ENCODE peak calls at places on chromosomes 3 and 15, in five cellular contexts. T is uterus; D is stomach; F is neuronal stem cell; E is CD8-positive, alpha-beta memory T cell. M is an unnamed sample. For H3K4me1, the result is how much of the 10 kb centered on the place peaks cover.

GRCh38 chr15:51077565-51078153 is 17.0 kb downstream of the TNFAIP8L3 start:
- DNase-seq in T (peak), D (peak), F (peak), E (peak), M (peak)

GRCh38 chr15:57595011-57595866 is 3.5 kb downstream of the MYZAP start:
- DNase-seq in T (no peak), D (peak), F (no peak), E (no peak), M (no peak)

GRCh38 chr15:79089890-79090486 is 592 bp downstream of the RASGRF1 start:
- DNase-seq in T (no peak), D (no peak), F (peak), E (no peak), M (peak)

GRCh38 chr3:156360992-156361391 is 193.9 kb downstream of the SSR3 start:
- DNase-seq in T (no peak), D (no peak), F (no peak), E (no peak), M (no peak)

GRCh38 chr15:78672285-78673003 is 31.4 kb upstream of the CHRNB4 start:
- DNase-seq in T (no peak), D (no peak), F (no peak), E (no peak), M (no peak)

GRCh38 chr3:4491873-4492239 is 1.3 kb upstream of the ITPR1 start:
- DNase-seq in T (no peak), D (no peak), F (no peak), E (no peak), M (no peak)

GRCh38 chr3:119969759-119970158 is 124.5 kb downstream of the GSK3B start:
- DNase-seq in T (no peak), D (no peak), F (no peak), E (no peak), M (no peak)

GRCh38 chr15:58344164-58345070 is 87.4 kb upstream of the LIPC start:
- DNase-seq in T (no peak), D (no peak), F (no peak), E (no peak), M (no peak)

GRCh38 chr3:116444819-116445290 is 432 bp downstream of the LSAMP start:
- DNase-seq in T (no peak), D (no peak), F (no peak), E (no peak), M (no peak)

DNA sequence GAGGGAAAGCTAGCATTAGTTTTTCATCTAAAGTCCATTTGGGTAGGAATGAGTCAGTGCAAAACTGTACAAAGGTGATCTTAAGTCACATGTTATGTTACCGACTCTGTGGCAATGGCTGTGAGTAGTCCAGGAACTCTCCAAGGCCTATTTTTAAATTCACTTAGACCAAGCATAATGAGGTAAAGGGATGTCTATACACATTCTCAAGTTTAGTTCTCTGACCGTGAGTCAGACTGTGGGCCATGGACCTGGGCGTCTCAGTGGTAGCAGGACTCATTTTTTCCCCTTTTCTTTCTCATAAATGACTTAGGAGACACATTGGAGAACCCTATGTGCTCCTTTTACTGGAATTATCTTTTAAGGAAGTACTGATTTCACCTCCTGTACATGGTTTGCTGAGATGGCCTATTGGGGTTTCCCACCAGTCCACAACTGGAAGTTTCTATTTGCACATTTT is 488.7 kb upstream of the TPRG1 start:
- DNase-seq in T (no peak), D (no peak), F (no peak), E (no peak), M (peak)
- H3K27ac ChIP-seq in T (no peak), D (peak), F (no peak), E (no peak), M (no peak)

GRCh38 chr15:92071030-92071644 is 217.6 kb downstream of the SLCO3A1 start:
- DNase-seq in T (no peak), D (no peak), F (no peak), E (no peak), M (no peak)
- H3K4me1 ChIP-seq in T (under half), D (under half), F (under half), E (under half), M (under half)

GRCh38 chr3:50321844-50322385 is 630 bp downstream of the HYAL2 start:
- DNase-seq in T (no peak), D (no peak), F (peak), E (no peak), M (no peak)
- H3K4me3 ChIP-seq in T (peak), D (peak), F (peak), E (peak), M (no peak)

DNA sequence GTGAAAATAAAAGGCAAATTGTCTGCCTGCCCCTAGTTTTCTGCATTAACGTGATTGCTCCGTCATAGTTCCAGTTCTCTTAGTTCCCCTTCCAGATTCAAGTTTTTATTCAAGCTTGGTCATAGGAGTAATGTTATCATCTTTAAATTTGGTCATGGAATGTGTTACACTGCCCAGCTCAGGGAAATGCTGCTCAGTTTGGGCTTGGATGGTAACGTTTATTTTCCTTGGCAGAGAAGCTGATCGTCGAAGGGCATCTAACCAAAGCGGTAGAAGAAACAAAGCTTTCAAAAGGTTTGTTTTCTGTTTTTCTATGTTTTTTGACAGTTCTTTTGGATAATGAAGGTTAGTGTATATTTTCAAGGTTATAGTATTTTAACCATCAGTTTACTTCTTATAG is 118.4 kb upstream of the FLNB start:
- DNase-seq in T (no peak), D (no peak), F (no peak), E (no peak), M (no peak)
- H3K27ac ChIP-seq in T (peak), D (peak), F (no peak), E (no peak), M (no peak)

GRCh38 chr3:128875556-128876120 is 3.8 kb upstream of the ACAD9 start:
- DNase-seq in T (no peak), D (peak), F (peak), E (peak), M (peak)

GRCh38 chr3:128879125-128879969 is at the start of gene ACAD9:
- DNase-seq in T (peak), D (peak), F (peak), E (peak), M (peak)

GRCh38 chr3:128879991-128880390 is 571 bp downstream of the ACAD9 start:
- DNase-seq in T (no peak), D (no peak), F (no peak), E (no peak), M (peak)

GRCh38 chr3:128878556-128879124 is 780 bp upstream of the ACAD9 start:
- DNase-seq in T (no peak), D (no peak), F (no peak), E (no peak), M (no peak)

DNA sequence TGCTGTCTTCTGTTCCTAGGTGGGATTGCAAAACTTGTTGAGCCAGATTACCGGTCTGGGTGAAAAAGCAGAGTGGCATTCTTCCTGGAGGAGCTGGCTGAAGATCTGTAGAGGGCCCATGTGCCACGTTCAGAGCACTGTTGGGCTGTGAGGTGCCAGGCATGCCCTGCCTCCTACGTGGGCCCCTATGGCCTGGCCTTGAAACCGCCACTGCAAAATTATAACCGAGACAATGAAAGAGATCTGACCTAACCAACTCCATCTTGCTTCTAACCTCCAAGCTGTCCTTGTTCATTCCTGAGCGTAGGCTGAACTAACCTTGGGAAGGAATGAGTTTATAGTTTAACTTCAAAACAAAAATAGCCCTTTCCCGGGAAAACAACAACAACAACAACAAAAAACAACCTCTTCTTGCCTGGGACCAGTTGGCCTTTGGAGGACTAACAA is 1.4 kb upstream of the ACAD9 start:
- DNase-seq in T (no peak), D (no peak), F (no peak), E (no peak), M (no peak)
- H3K4me1 ChIP-seq in T (under half), D (under half), F (under half), E (under half), M (under half)